ENCODE peak calls at places on chromosomes 13 and 19, in seven cellular contexts. E is fibroblast of lung, Q is HepG2, D is astrocyte, C is IMR-90, G is PC-3, X is OCI-LY7. P is an unnamed sample.
A peak's percentile ranks its signal among the peaks of the same experiment; 100 is the strongest.

GRCh38 chr19:15297416-15298224 is 34.7 kb downstream of the BRD4 start:
- DNase-seq in E (peak; percentile 71), Q (peak; percentile 99), D (peak; percentile 64), C (peak; percentile 83), G (peak; percentile 47), X (peak; percentile 75), P (peak; percentile 78)

GRCh38 chr13:93640452-93640851 is 413.8 kb downstream of the GPC6 start:
- DNase-seq in E (no peak), Q (no peak), D (no peak), C (no peak), G (no peak), X (no peak), P (no peak)

GRCh38 chr13:39189778-39190177 is 151.5 kb downstream of the NHLRC3 start:
- DNase-seq in E (no peak), Q (no peak), D (no peak), C (no peak), G (no peak), X (no peak), P (no peak)

GRCh38 chr13:44004881-44005280 is 125.2 kb downstream of the LACC1 start:
- DNase-seq in E (peak; percentile 78), Q (no peak), D (peak; percentile 70), C (peak; percentile 80), G (peak; percentile 62), X (no peak), P (peak; percentile 20)

GRCh38 chr19:49672131-49672919 is 4.7 kb upstream of the PRMT1 start:
- DNase-seq in E (peak; percentile 52), Q (peak; percentile 92), D (peak; percentile 31), C (peak; percentile 61), G (peak; percentile 82), X (peak; percentile 85), P (peak; percentile 93)

GRCh38 chr19:47351545-47351944 is 2.4 kb downstream of the DHX34 start:
- DNase-seq in E (peak; percentile 43), Q (peak; percentile 25), D (peak; percentile 27), C (peak; percentile 27), G (peak; percentile 37), X (peak; percentile 54), P (no peak)

GRCh38 chr13:111242585-111242984 is 77.9 kb upstream of the TEX29 start:
- DNase-seq in E (no peak), Q (no peak), D (no peak), C (no peak), G (no peak), X (no peak), P (no peak)

GRCh38 chr13:23212621-23213020 is 31.8 kb downstream of the SGCG start:
- DNase-seq in E (peak; percentile 43), Q (no peak), D (peak; percentile 33), C (no peak), G (no peak), X (no peak), P (peak; percentile 21)

GRCh38 chr13:82758056-82758455 is 1124.2 kb downstream of the SLITRK1 start:
- DNase-seq in E (no peak), Q (peak; percentile 15), D (no peak), C (peak; percentile 17), G (peak; percentile 48), X (no peak), P (peak; percentile 26)

GRCh38 chr19:10419646-10420443 is 493 bp upstream of the PDE4A start:
- DNase-seq in E (peak; percentile 82), Q (no peak), D (peak; percentile 68), C (peak; percentile 61), G (peak; percentile 42), X (peak; percentile 97), P (peak; percentile 28)

GRCh38 chr13:23751195-23751594 is 138.0 kb downstream of the MIPEP start:
- DNase-seq in E (peak; percentile 33), Q (peak; percentile 12), D (peak; percentile 23), C (peak; percentile 53), G (peak; percentile 90), X (no peak), P (no peak)

GRCh38 chr19:49690656-49691242 is at the start of gene CPT1C:
- DNase-seq in E (peak; percentile 71), Q (no peak), D (peak; percentile 60), C (peak; percentile 79), G (peak; percentile 90), X (no peak), P (peak; percentile 82)

GRCh38 chr19:18847516-18848463 is 16.0 kb downstream of the UPF1 start:
- DNase-seq in E (no peak), Q (no peak), D (no peak), C (no peak), G (no peak), X (no peak), P (no peak)

DNA sequence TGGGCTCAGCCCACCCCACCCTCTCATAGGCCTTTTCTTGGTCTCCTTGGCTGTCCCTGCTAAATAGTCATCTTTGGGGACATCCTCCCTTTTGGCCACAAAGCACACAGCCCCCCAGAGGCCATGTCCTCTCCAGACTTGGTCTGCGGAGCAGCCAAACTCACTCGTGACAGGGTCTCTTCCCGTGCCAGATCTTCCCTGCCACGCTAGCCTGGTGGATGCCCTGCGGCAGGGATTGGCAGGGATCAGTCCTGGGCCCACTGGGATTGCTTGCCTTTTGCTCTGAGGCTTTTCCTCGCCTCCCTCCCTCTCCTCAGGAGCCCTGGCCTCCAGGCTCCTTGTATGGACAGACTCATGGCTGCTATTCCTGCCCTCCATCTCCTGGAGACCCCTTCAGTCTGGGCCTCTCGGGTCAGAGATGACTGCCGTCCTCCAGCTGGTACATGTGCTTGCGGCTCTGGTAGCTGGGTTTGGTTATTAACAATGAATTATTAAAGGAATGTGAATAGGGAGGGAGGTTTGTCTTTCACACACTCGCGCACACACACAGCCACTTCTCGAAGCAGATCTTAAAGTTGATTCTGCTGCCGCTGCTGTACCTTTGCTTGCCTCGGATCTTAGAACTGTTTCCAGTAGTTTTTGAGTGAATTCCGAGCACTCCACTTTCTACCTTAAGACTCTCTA is 45.1 kb downstream of the NFIX start:
- DNase-seq in E (no peak), Q (no peak), D (no peak), C (no peak), G (no peak), X (no peak), P (no peak)
- H2AFZ ChIP-seq in E (no peak overlapping the region), Q (no peak overlapping the region), D (no peak overlapping the region), C (no peak overlapping the region), G (no peak overlapping the region), X (no peak overlapping the region), P (no peak overlapping the region)

GRCh38 chr13:112658807-112659206 is 31.0 kb upstream of the ATP11A start:
- DNase-seq in E (no peak), Q (no peak), D (no peak), C (peak; percentile 10), G (no peak), X (no peak), P (no peak)

GRCh38 chr13:112661291-112661690 is 28.5 kb upstream of the ATP11A start:
- DNase-seq in E (no peak), Q (no peak), D (no peak), C (no peak), G (no peak), X (no peak), P (no peak)

GRCh38 chr13:112670118-112670517 is 19.7 kb upstream of the ATP11A start:
- DNase-seq in E (no peak), Q (peak; percentile 20), D (no peak), C (no peak), G (no peak), X (no peak), P (peak; percentile 53)

GRCh38 chr13:112668924-112669323 is 20.9 kb upstream of the ATP11A start:
- DNase-seq in E (no peak), Q (no peak), D (no peak), C (no peak), G (no peak), X (no peak), P (no peak)

DNA sequence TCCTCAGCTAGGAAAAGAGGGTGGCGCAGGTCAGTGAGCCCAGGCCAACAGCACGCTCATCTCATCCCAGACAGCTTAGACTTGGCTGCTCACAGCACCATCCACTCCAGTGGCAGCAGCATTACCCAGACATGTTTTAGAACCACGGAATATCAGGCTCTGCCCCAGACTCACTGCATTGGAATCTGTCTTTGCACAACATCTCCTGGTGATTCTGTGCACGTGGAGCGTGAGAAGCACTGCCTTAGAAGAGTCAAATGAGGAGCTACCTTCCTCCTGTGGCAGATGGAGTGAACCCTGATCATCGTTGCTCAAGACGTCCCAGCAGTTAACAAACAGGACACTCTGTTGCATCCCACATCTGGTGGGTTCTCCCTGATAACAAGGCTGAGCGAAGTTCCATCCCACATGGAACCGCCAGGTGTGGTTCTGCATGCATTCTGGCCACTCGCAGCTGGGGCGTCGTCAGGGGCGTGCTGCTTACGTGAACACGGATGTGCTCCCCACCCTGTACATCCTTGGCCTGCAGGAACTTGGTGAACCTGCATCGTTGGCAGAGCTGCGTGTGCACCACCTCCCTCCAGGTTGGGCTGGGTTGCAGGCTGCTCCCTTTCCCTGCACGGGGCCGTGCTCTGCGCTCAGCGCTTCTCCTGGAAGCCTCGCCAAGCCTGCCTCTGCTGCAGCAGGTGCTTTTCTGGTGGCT is 25.2 kb upstream of the ATP11A start:
- DNase-seq in E (no peak), Q (no peak), D (no peak), C (peak; percentile 47), G (no peak), X (no peak), P (no peak)
- H3K4me2 ChIP-seq in E (no peak overlapping the region), Q (no peak overlapping the region), D (no peak overlapping the region), C (no peak overlapping the region), G (no peak overlapping the region), X (no peak overlapping the region), P (no peak overlapping the region)

GRCh38 chr13:50691176-50691681 is 152.3 kb downstream of the DLEU7 start:
- DNase-seq in E (peak; percentile 38), Q (no peak), D (peak; percentile 29), C (no peak), G (no peak), X (no peak), P (no peak)
- H2AFZ ChIP-seq in E (no peak overlapping the region), Q (no peak overlapping the region), D (no peak overlapping the region), C (no peak overlapping the region), G (no peak overlapping the region), X (no peak overlapping the region), P (peak overlapping the region; percentile 0)

GRCh38 chr19:3458595-3459284 is 21.6 kb downstream of the SMIM24 start:
- DNase-seq in E (peak; percentile 71), Q (no peak), D (no peak), C (peak; percentile 25), G (no peak), X (no peak), P (peak; percentile 79)

GRCh38 chr19:3459322-3459881 is 20.9 kb downstream of the SMIM24 start:
- DNase-seq in E (peak; percentile 97), Q (no peak), D (peak; percentile 96), C (peak; percentile 94), G (no peak), X (no peak), P (peak; percentile 85)

GRCh38 chr19:3458229-3458555 is 22.1 kb downstream of the SMIM24 start:
- DNase-seq in E (peak; percentile 69), Q (no peak), D (peak; percentile 67), C (no peak), G (no peak), X (no peak), P (peak; percentile 48)

GRCh38 chr19:3457531-3458228 is 22.6 kb downstream of the SMIM24 start:
- DNase-seq in E (no peak), Q (no peak), D (no peak), C (no peak), G (no peak), X (no peak), P (no peak)

DNA sequence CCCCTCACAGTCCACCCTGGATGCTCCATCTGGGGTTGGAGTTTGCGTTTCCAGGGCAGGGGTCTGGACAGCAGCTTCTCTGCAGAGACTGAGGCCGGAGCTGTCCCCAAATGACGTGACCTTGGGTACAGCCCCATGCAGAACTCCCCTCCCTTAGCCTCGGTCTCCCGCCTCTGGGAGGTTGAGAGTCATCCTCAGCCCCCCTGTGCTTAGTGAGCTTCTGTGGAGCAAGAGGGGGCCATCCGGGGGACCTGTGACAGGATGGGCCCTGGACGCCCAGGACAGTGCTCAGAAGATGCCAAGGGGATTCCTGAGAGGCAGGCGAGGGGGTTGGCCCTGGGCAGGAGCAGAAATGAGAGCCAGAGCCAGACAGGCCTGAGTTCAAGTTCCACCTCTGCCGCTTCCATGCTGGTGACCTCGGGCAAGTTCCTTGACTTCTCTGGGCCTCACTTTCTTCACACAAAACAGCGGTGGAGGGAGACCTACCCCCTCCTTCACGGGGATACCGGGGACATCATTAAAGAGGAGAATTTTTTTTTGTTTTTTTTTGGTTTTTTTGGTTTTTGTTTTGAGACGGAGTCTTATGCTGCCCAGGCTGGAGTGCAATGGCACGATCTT is 20.3 kb downstream of the SMIM24 start:
- DNase-seq in E (no peak), Q (no peak), D (no peak), C (no peak), G (no peak), X (no peak), P (no peak)
- H3K4me2 ChIP-seq in E (peak overlapping the region; percentile 32), Q (no peak overlapping the region), D (peak overlapping the region; percentile 83), C (no peak overlapping the region), G (no peak overlapping the region), X (no peak overlapping the region), P (no peak overlapping the region)